ENCODE peak calls at places on chromosome 18, in six cellular contexts. J is IMR-90, B is GM23248, Q is testis, U is small intestine, E is Panc1. W is an unnamed sample. For H3K36me3, the result is how much of the 10 kb centered on the place peaks cover.

GRCh38 chr18:37309059-37309458 is 256.5 kb downstream of the CELF4 start:
- DNase-seq in E (no peak), Q (peak), J (no peak), U (peak), B (no peak), W (no peak)

GRCh38 chr18:63823516-63824219 is 48.5 kb downstream of the SERPINB7 start:
- DNase-seq in E (no peak), Q (peak), B (peak), J (peak), U (peak), W (no peak)

GRCh38 chr18:48942554-48943261 is 8.1 kb downstream of the SMAD7 start:
- DNase-seq in J (peak), U (peak), B (peak), Q (no peak), E (peak), W (peak)

GRCh38 chr18:8341481-8342230 is 267.6 kb upstream of the RAB12 start:
- DNase-seq in E (no peak), B (peak), J (peak), U (no peak), Q (no peak), W (no peak)

GRCh38 chr18:1998121-1998520 is 573.2 kb downstream of the METTL4 start:
- DNase-seq in U (no peak), B (no peak), J (no peak), E (no peak), Q (no peak), W (no peak)

GRCh38 chr18:9597609-9598008 is 16.8 kb downstream of the PPP4R1 start:
- DNase-seq in Q (no peak), B (no peak), U (no peak), J (no peak), E (no peak), W (no peak)

GRCh38 chr18:46071894-46072867 is at the start of gene PSTPIP2:
- DNase-seq in U (peak), E (no peak), Q (peak), J (peak), B (peak), W (peak)

GRCh38 chr18:35024965-35025364 is 16.2 kb upstream of the MAPRE2 start:
- DNase-seq in E (no peak), J (peak), Q (peak), B (peak), U (no peak), W (no peak)

GRCh38 chr18:48801728-48802542 is 148.8 kb downstream of the SMAD7 start:
- DNase-seq in E (no peak), Q (no peak), J (no peak), B (no peak), U (peak), W (peak)

GRCh38 chr18:57023483-57023882 is 123.4 kb upstream of the BOD1L2 start:
- DNase-seq in U (no peak), E (no peak), J (no peak), Q (no peak), B (no peak), W (no peak)

GRCh38 chr18:79883461-79884295 is 67.8 kb downstream of the SLC66A2 start:
- DNase-seq in B (no peak), U (no peak), J (no peak), Q (peak), E (no peak), W (peak)

GRCh38 chr18:70663141-70663540 is 374.3 kb downstream of the SOCS6 start:
- DNase-seq in Q (no peak), J (no peak), B (no peak), U (no peak), E (no peak), W (no peak)

GRCh38 chr18:46343940-46344372 is 239.8 kb downstream of the HAUS1 start:
- DNase-seq in Q (no peak), J (no peak), U (no peak), B (no peak), E (no peak), W (no peak)

GRCh38 chr18:60112369-60112768 is 212.6 kb downstream of the PMAIP1 start:
- DNase-seq in Q (no peak), J (no peak), E (no peak), B (no peak), U (no peak), W (no peak)

GRCh38 chr18:70221156-70221910 is 15.8 kb upstream of the RTTN start:
- DNase-seq in B (no peak), E (no peak), U (no peak), J (no peak), Q (peak), W (no peak)

GRCh38 chr18:49006641-49007136 is 55.9 kb upstream of the SMAD7 start:
- DNase-seq in J (no peak), Q (no peak), U (no peak), E (no peak), B (peak), W (no peak)

DNA sequence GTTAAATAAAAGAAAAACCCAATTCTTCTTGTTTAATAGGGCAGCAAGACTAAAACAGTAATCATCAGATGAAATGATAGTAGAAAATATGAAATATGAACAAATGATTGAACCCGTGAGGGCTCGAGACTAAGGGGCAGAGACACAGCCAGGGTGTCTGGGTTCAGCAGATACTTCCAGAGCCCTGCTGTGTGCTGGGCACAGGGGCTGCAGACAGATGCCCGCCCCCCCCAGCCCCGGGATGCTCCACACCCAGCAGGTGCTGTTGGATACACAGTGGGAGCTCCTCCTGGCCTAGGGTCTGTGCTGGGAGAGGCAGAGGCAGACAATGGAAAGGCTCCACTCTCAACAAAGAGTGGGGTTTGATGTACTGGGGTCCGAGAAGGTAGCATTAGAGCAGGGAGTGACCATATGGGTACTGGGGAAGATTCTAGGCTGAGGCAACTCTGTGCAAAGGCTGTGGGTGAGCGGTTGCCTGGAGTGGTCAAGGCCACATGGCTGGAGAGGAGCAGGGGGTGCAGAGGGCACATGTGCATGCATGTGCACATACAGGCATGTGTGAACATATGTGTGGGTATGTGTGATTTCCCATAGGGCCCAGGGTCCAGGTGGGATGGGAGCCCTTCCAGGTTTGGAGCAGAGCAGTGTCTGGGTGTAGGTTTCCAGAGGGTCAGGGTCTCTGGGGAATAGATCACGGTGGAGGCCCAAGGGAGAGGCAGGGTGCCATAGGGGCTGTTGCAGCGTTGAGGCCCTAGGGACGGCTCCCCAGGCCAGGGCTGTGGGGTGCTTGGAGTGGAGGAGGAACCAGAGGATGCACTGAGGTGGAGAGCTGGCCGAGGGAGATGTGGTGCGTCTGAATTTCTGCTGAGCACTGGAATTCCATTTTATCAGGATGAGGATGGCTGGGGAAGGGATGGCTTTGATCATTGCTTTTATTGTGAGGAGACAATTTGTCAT is 36.7 kb downstream of the LDLRAD4 start:
- DNase-seq in J (no peak), E (no peak), B (no peak), Q (no peak), U (no peak), W (peak)
- H3K36me3 ChIP-seq in J (under half), E (under half), B (under half), Q (under half), U (under half), W (under half)

DNA sequence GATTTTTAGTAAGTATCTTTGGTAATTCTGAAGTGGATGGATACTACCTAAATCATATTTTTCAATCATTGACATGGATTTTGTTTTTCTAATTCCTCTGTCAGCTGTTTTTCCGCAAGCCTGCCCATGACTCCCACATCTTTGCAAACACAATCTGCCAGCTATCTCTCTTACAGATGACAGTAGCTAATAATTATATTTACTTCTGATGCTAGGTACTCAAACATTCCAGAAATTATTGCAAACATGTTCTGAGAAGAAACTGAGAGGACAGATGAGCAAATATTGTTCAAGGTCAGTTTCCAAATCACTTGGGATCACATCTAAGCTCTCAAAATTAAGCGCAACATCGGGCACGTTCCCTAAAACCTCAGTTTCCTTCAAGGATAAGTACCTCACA is 270.0 kb upstream of the CDH19 start:
- DNase-seq in J (no peak), Q (no peak), B (no peak), E (no peak), U (no peak), W (no peak)
- H3K27ac ChIP-seq in J (no peak), Q (no peak), B (no peak), E (no peak), U (no peak), W (no peak)

DNA sequence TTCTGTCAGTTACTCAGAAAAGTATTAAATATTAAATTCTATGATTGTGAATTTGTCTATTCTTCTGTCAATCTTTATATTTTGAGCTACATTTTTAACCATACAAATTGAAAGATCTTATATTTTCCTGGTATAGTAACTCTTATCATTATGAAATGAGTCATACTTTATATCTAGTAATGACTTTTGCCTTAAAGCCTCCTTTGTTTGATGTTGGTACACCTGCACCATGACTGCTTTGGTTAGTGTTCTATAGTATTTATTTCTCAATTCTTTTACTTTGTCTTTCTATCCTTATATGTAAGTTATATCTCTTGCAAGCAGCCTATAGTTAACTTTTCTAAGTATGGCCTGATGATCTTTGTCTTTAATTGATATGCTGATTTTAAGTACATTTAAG is 13.0 kb downstream of the ZNF236 start:
- DNase-seq in B (no peak), U (peak), J (no peak), Q (no peak), E (no peak), W (no peak)
- H3K36me3 ChIP-seq in B (under half), U (under half), J (under half), Q (under half), E (under half), W (under half)

GRCh38 chr18:44796505-44797198 is 116.0 kb downstream of the SETBP1 start:
- DNase-seq in B (no peak), J (no peak), Q (no peak), U (peak), E (no peak), W (no peak)
- H3K27ac ChIP-seq in B (no peak), J (no peak), Q (no peak), U (no peak), E (no peak), W (no peak)

DNA sequence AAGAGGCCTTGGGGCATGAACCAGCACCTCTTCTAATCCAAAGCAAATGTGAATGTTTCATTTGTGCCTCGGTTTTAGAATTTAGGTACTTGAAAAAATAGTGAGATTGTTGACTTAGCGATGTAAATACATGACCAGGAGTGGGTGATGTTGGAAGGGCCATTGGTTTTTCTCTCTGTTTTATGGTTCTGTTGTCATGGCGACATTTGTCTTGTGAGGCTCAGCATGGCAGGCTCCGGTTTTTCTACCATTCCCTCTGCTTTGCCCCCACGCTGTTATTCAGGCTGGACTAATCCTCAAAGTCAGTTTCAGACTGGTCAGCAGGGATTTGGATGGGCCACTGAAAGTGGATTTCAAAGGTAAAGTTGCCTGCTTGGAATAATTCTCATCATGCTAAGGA is 255.4 kb downstream of the ALPK2 start:
- DNase-seq in B (no peak), J (no peak), Q (no peak), E (no peak), U (no peak), W (no peak)
- H3K36me3 ChIP-seq in B (under half), J (under half), Q (under half), E (under half), U (under half), W (half or more)